ENCODE peak calls at places on chromosomes 7 and 10, in four cellular contexts. E is uterus, Y is AG10803, K is heart left ventricle. D is an unnamed sample.

GRCh38 chr7:54841772-54842707 is 83.0 kb upstream of the SEC61G start:
- DNase-seq in Y (peak; percentile 80), E (no peak), K (peak; percentile 62), D (peak; percentile 25)

GRCh38 chr7:91089382-91089963 is 174.8 kb upstream of the FZD1 start:
- DNase-seq in K (no peak), E (no peak), Y (peak; percentile 53), D (peak; percentile 8)

GRCh38 chr7:129514683-129515082 is 12.4 kb downstream of the SMKR1 start:
- DNase-seq in E (no peak), Y (peak; percentile 25), K (no peak), D (no peak)

GRCh38 chr7:125878990-125879389 is 949.4 kb upstream of the POT1 start:
- DNase-seq in K (no peak), Y (no peak), E (no peak), D (no peak)

GRCh38 chr10:75269605-75270004 is 33.8 kb upstream of the COMTD1 start:
- DNase-seq in K (no peak), Y (no peak), E (no peak), D (no peak)

GRCh38 chr7:16918288-16918895 is 36.6 kb upstream of the AGR3 start:
- DNase-seq in Y (peak; percentile 36), K (no peak), E (no peak), D (peak; percentile 44)

GRCh38 chr7:145183069-145183468 is 347.2 kb upstream of the TPK1 start:
- DNase-seq in E (no peak), K (no peak), Y (no peak), D (no peak)

GRCh38 chr7:64654796-64655548 is 11.0 kb upstream of the ZNF107 start:
- DNase-seq in K (no peak), E (no peak), Y (no peak), D (no peak)

GRCh38 chr7:106615808-106616691 is 44.9 kb downstream of the CCDC71L start:
- DNase-seq in Y (no peak), K (no peak), E (no peak), D (no peak)

GRCh38 chr10:21315321-21316220 is 209.9 kb downstream of the SKIDA1 start:
- DNase-seq in E (peak; percentile 73), Y (peak; percentile 96), K (peak; percentile 68), D (no peak)

GRCh38 chr7:99631311-99632109 is 14.8 kb downstream of the ZSCAN25 start:
- DNase-seq in E (no peak), K (no peak), Y (no peak), D (peak; percentile 87)

GRCh38 chr7:11252705-11253272 is 279.1 kb downstream of the PHF14 start:
- DNase-seq in Y (no peak), K (no peak), E (no peak), D (no peak)

GRCh38 chr7:84700563-84701370 is 486.1 kb downstream of the SEMA3D start:
- DNase-seq in E (no peak), K (no peak), Y (no peak), D (no peak)

DNA sequence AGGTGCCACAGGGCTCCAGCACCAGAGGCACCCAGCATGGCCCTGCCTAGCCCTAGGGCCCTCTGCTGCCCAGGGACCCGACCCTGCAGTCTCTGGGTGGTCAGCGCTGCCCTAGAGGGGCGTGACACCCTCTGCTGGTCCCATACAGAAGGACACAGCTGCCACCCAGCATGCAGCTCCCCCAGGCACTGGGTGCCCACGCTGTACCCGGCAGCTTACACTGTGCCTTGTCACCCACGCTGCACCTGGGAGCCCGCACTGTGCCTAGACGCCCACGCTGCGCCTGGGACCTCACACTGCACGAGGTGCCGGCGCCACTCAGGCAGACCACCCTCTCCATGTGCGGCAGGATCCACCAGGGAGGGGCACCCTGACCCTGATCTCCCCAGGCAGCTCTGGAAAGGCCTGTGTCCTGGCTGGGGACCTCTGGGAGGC is 55.2 kb downstream of the PWWP2B start:
- DNase-seq in K (peak; percentile 65), E (no peak), Y (no peak), D (peak; percentile 65)
- TF ChIP-seq CTCF in K (no peak), E (no peak), Y (peak; percentile 16), D (no peak)

DNA sequence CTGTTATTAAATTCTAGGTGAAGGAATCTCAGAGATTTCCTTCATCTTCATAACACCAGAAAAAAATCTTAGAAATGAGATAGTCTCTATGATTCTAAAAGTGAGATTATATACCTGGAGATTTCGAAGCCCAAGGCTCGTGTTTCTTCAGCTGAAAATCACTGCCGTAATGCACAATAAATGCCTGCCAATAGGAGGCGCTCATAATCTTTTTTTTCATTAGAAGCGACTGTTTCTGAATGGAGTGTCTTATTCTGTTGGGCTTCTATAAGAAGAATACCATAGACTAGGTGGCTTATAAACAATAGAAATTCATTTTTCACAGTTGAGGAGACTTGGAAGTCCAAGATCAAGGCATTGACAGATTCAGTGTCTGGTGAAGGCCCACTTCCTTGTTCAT is 294.7 kb downstream of the PRKG1 start:
- DNase-seq in Y (no peak), K (no peak), E (no peak), D (no peak)
- TF ChIP-seq CTCF in Y (no peak), K (no peak), E (no peak), D (no peak)

DNA sequence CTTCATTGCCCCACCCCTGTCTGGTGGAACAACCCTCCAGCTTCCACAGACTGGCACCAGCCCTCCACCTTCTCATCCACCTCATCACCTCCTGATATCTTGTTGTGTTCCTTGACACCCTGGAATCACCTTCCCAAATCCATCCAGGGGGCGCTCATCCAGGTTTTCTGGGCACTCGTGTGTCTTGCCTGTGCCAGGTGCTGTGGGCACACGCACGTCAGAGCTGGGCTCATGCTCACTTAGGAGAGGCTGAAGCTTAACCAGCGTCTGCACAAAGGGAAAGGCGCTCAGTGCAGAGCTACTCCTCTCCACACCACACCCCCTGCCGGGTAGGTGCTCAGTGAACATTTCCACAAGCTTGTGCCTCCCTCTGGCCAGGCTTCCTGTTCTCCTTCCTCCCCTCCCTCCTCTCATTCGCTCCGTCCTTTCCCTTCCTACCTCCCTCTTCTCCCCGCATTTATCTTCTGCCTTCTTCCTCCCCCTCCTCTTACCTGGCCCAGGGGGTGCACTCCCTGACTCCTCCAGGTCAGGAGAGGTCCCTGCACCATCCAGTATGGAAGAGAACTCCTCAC is 4.8 kb downstream of the ADCYAP1R1 start:
- DNase-seq in K (no peak), E (no peak), Y (no peak), D (no peak)
- TF ChIP-seq CTCF in K (no peak), E (no peak), Y (no peak), D (no peak)

GRCh38 chr10:97332586-97333350 is 1.8 kb downstream of the FRAT2 start:
- DNase-seq in E (no peak), Y (peak; percentile 86), K (no peak), D (peak; percentile 17)
- TF ChIP-seq CTCF in E (no peak), Y (peak; percentile 61), K (no peak), D (no peak)

GRCh38 chr10:14549496-14549895 is 218.8 kb upstream of the FRMD4A start:
- DNase-seq in Y (no peak), E (no peak), K (no peak), D (no peak)

GRCh38 chr10:14548474-14548873 is 217.8 kb upstream of the FRMD4A start:
- DNase-seq in E (no peak), Y (no peak), K (no peak), D (no peak)

GRCh38 chr10:14545827-14546226 is 215.1 kb upstream of the FRMD4A start:
- DNase-seq in Y (peak; percentile 65), E (no peak), K (no peak), D (no peak)

GRCh38 chr10:14548970-14549369 is 218.2 kb upstream of the FRMD4A start:
- DNase-seq in E (no peak), K (no peak), Y (no peak), D (no peak)

DNA sequence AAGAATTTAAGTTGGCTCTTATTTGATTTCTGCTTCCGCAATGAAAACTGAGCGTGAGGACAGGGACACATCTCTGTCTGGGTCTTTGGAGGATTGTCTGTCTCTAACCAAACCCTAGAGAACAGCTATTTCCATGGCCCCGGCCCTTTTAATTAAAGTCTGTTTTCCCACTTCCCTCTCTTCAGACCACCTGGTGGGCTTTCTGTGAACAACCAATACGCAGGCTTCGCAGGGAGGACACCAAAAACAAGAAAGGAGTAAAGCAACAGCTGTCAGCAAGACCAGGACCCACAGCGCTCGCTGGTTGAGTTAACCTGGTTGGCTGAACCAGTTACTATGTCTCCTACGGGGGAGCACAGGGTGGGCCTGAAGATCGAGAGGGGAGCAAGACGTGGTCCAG is 217.1 kb upstream of the FRMD4A start:
- DNase-seq in Y (no peak), K (no peak), E (no peak), D (no peak)
- TF ChIP-seq CTCF in Y (peak; percentile 11), K (no peak), E (no peak), D (peak; percentile 14)